ENCODE peak calls at places on chromosomes 1 and 21, in six cellular contexts. N is foreskin fibroblast, Z is GM06990, J is lower lobe of right lung, X is PC-9, E is GM23338. G is an unnamed sample.

GRCh38 chr1:203448521-203449061 is 27.0 kb upstream of the PRELP start:
- DNase-seq in E (peak), N (no peak), J (no peak), X (no peak), Z (no peak), G (no peak)

GRCh38 chr1:36306210-36306901 is at the start of gene SH3D21:
- DNase-seq in N (no peak), Z (no peak), E (peak), X (peak), J (peak), G (no peak)

GRCh38 chr1:225897595-225898514 is 8.9 kb upstream of the LEFTY1 start:
- DNase-seq in Z (no peak), J (no peak), E (no peak), X (peak), N (no peak), G (no peak)

GRCh38 chr1:51410568-51411460 is 80.5 kb upstream of the TTC39A start:
- DNase-seq in N (no peak), Z (peak), J (no peak), X (no peak), E (peak), G (no peak)

GRCh38 chr1:177466286-177466685 is 295.5 kb downstream of the BRINP2 start:
- DNase-seq in N (no peak), E (no peak), J (no peak), Z (no peak), X (no peak), G (no peak)

GRCh38 chr1:26469558-26469957 is 2.7 kb upstream of the HMGN2 start:
- DNase-seq in X (no peak), J (no peak), N (no peak), Z (no peak), E (no peak), G (no peak)

GRCh38 chr1:226882631-226883409 is 12.4 kb downstream of the PSEN2 start:
- DNase-seq in X (no peak), J (no peak), E (no peak), Z (peak), N (no peak), G (no peak)

GRCh38 chr1:56017336-56017735 is 562.0 kb downstream of the PLPP3 start:
- DNase-seq in J (no peak), E (no peak), X (peak), N (no peak), Z (no peak), G (no peak)

GRCh38 chr1:158649052-158649451 is 37.5 kb downstream of the SPTA1 start:
- DNase-seq in Z (no peak), N (no peak), E (peak), J (no peak), X (no peak), G (no peak)

GRCh38 chr1:94246692-94247145 is 9.3 kb upstream of the ARHGAP29 start:
- DNase-seq in X (peak), N (no peak), J (no peak), E (peak), Z (no peak), G (no peak)

GRCh38 chr1:69305621-69306020 is 262.1 kb upstream of the LRRC7 start:
- DNase-seq in J (no peak), E (peak), N (no peak), X (no peak), Z (no peak), G (no peak)

GRCh38 chr1:204990721-204991341 is 52.2 kb upstream of the CNTN2 start:
- DNase-seq in Z (no peak), N (no peak), X (no peak), E (no peak), J (no peak), G (no peak)

GRCh38 chr21:33794586-33794985 is 121.0 kb downstream of the ATP5PO start:
- DNase-seq in Z (no peak), J (no peak), X (no peak), E (peak), N (no peak), G (no peak)

GRCh38 chr21:13937236-13937635 is 273.5 kb downstream of the LIPI start:
- DNase-seq in J (peak), Z (no peak), N (no peak), E (no peak), X (no peak), G (no peak)

GRCh38 chr1:21099034-21099868 is 77.4 kb downstream of the EIF4G3 start:
- DNase-seq in Z (no peak), X (no peak), N (peak), J (no peak), E (no peak), G (no peak)

GRCh38 chr1:179809506-179810366 is 66.6 kb downstream of the FAM163A start:
- DNase-seq in Z (peak), X (peak), J (no peak), N (peak), E (peak), G (peak)

GRCh38 chr1:30409476-30410152 is 313.8 kb downstream of the MATN1 start:
- DNase-seq in X (no peak), N (no peak), J (no peak), E (no peak), Z (no peak), G (no peak)

GRCh38 chr1:172697463-172698100 is 38.7 kb downstream of the FASLG start:
- DNase-seq in Z (peak), X (no peak), J (no peak), E (no peak), N (no peak), G (no peak)

GRCh38 chr21:36728371-36729111 is 29.6 kb downstream of the SIM2 start:
- DNase-seq in X (no peak), N (no peak), E (no peak), Z (no peak), J (no peak), G (no peak)

GRCh38 chr1:209648931-209649776 is 3.1 kb downstream of the LAMB3 start:
- DNase-seq in J (no peak), E (no peak), Z (no peak), X (peak), N (peak), G (peak)

GRCh38 chr1:227761621-227762230 is 26.5 kb downstream of the SNAP47 start:
- DNase-seq in Z (no peak), N (no peak), J (no peak), X (no peak), E (no peak), G (no peak)

GRCh38 chr1:23910553-23911246 is 2.5 kb downstream of the CNR2 start:
- DNase-seq in Z (peak), X (no peak), E (no peak), N (no peak), J (no peak), G (no peak)

GRCh38 chr21:42189860-42190491 is 29.0 kb upstream of the ABCG1 start:
- DNase-seq in N (no peak), J (no peak), Z (no peak), X (no peak), E (no peak), G (no peak)

GRCh38 chr1:21647431-21648373 is 21.5 kb downstream of the RAP1GAP start:
- DNase-seq in J (no peak), X (no peak), E (peak), Z (no peak), N (peak), G (no peak)

GRCh38 chr1:202029171-202029665 is 18.8 kb downstream of the ELF3 start:
- DNase-seq in N (peak), J (no peak), X (peak), E (no peak), Z (no peak), G (no peak)

GRCh38 chr1:9010781-9011323 is 15.4 kb downstream of the SLC2A7 start:
- DNase-seq in N (no peak), E (no peak), J (peak), X (no peak), Z (no peak), G (no peak)

GRCh38 chr1:108142773-108143394 is 57.3 kb downstream of the SLC25A24 start:
- DNase-seq in E (no peak), Z (no peak), N (no peak), J (no peak), X (no peak), G (no peak)

GRCh38 chr1:220881918-220882891 is 3.0 kb downstream of the HLX start:
- DNase-seq in E (peak), N (peak), J (no peak), Z (no peak), X (no peak), G (no peak)

GRCh38 chr1:58436615-58437297 is 109.8 kb downstream of the OMA1 start:
- DNase-seq in E (no peak), N (no peak), X (no peak), Z (no peak), J (no peak), G (no peak)

GRCh38 chr1:198763298-198763714 is 124.5 kb downstream of the PTPRC start:
- DNase-seq in Z (no peak), X (no peak), J (no peak), N (peak), E (no peak), G (no peak)

GRCh38 chr1:1598720-1599029 is 1.3 kb downstream of the FNDC10 start:
- DNase-seq in N (no peak), X (no peak), E (no peak), Z (no peak), J (no peak), G (no peak)

GRCh38 chr1:1599919-1600860 is at the start of gene FNDC10:
- DNase-seq in N (no peak), E (peak), J (peak), X (no peak), Z (no peak), G (no peak)

GRCh38 chr1:1598051-1598719 is 1.8 kb downstream of the FNDC10 start:
- DNase-seq in E (no peak), Z (no peak), J (no peak), N (no peak), X (no peak), G (no peak)

GRCh38 chr1:1600861-1601563 is 1.1 kb upstream of the FNDC10 start:
- DNase-seq in N (no peak), X (no peak), E (no peak), J (no peak), Z (no peak), G (no peak)

GRCh38 chr1:1599030-1599916 is 662 bp downstream of the FNDC10 start:
- DNase-seq in E (peak), X (no peak), Z (no peak), J (peak), N (no peak), G (no peak)
- H3K4me3 ChIP-seq in E (peak), X (no peak), Z (no peak), J (peak), N (no peak), G (no peak)

GRCh38 chr1:241895013-241895412 is 47.0 kb downstream of the EXO1 start:
- DNase-seq in Z (no peak), N (no peak), J (no peak), E (no peak), X (peak), G (no peak)

GRCh38 chr1:241900381-241900780 is 52.4 kb downstream of the EXO1 start:
- DNase-seq in Z (no peak), J (no peak), X (no peak), E (no peak), N (no peak), G (no peak)

GRCh38 chr1:241899211-241899610 is 51.2 kb downstream of the EXO1 start:
- DNase-seq in N (no peak), X (no peak), Z (no peak), E (no peak), J (no peak), G (no peak)

GRCh38 chr1:241902376-241903067 is 54.5 kb downstream of the EXO1 start:
- DNase-seq in X (no peak), E (no peak), J (no peak), Z (no peak), N (peak), G (no peak)

GRCh38 chr1:241896670-241896962 is 48.6 kb downstream of the EXO1 start:
- DNase-seq in J (no peak), X (no peak), N (no peak), Z (no peak), E (no peak), G (no peak)
- TF ChIP-seq CTCF in J (no peak), X (peak), N (no peak), Z (no peak), E (no peak), G (no peak)

GRCh38 chr1:115765091-115765490 is 3.4 kb downstream of the CASQ2 start:
- DNase-seq in N (no peak), J (no peak), X (no peak), Z (no peak), E (no peak), G (no peak)

GRCh38 chr1:115771094-115771846 is 2.8 kb upstream of the CASQ2 start:
- DNase-seq in Z (no peak), N (no peak), J (no peak), X (no peak), E (peak), G (no peak)

GRCh38 chr1:115767403-115767802 is 1.1 kb downstream of the CASQ2 start:
- DNase-seq in N (no peak), J (no peak), E (no peak), Z (no peak), X (peak), G (no peak)

GRCh38 chr1:115771847-115772457 is 3.4 kb upstream of the CASQ2 start:
- DNase-seq in E (peak), X (peak), Z (peak), N (peak), J (peak), G (peak)

DNA sequence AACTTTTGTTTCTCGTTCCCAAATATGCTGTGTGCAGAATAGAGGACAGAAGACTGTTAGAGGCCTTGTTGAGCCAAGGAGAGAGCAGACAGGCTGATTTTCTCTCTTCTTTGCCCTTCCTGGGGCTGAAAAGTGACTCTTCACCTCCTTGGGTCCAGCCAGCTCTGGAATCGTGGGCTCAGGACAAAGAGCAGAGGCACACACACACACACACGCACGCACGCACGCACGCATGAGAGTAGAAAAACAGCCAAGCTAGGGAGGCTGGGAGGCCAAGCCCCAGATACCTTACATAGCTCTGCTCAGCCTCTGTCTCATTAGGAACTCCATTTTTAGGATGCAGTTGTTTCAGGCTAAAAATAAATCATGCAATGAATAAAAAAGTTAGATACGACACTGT is at the start of gene CASQ2:
- DNase-seq in Z (no peak), E (no peak), X (no peak), J (no peak), N (no peak), G (no peak)
- H3K4me3 ChIP-seq in Z (no peak), E (no peak), X (no peak), J (no peak), N (no peak), G (no peak)

DNA sequence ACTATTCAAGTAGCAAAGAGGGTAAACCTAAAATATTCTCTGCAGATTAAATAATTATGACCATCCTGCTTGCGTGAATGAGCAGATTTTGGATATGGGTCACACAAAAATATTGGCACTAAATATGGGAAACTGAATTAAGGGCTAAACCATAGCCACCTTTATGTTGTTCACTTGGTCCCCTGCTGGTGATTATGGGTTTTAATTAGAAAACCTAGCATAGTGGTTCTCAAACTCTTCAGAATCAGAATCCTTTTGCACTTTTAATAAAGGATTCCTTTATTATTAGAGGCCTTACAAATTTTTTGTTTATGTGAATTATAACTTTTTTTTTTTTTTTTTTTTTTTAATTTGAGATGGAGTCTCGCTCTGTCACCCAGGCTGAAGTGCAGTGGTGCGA is 38.5 kb upstream of the ZNHIT6 start:
- DNase-seq in J (no peak), N (no peak), E (no peak), X (no peak), Z (no peak), G (no peak)
- TF ChIP-seq CTCF in J (no peak), N (no peak), E (no peak), X (no peak), Z (no peak), G (no peak)

GRCh38 chr1:42815938-42816599 is 853 bp upstream of the ERMAP start:
- DNase-seq in J (no peak), N (no peak), Z (peak), E (no peak), X (no peak), G (no peak)

GRCh38 chr1:42817440-42817767 is 207 bp upstream of the SVBP start:
- DNase-seq in E (no peak), Z (no peak), N (no peak), J (no peak), X (no peak), G (no peak)

GRCh38 chr1:42820813-42821212 is 3.6 kb upstream of the SVBP start:
- DNase-seq in X (no peak), J (no peak), E (no peak), N (no peak), Z (no peak), G (no peak)

GRCh38 chr1:42816600-42817439 is at the start of the genes ERMAP and SVBP:
- DNase-seq in E (peak), N (peak), J (peak), X (peak), Z (peak), G (no peak)

DNA sequence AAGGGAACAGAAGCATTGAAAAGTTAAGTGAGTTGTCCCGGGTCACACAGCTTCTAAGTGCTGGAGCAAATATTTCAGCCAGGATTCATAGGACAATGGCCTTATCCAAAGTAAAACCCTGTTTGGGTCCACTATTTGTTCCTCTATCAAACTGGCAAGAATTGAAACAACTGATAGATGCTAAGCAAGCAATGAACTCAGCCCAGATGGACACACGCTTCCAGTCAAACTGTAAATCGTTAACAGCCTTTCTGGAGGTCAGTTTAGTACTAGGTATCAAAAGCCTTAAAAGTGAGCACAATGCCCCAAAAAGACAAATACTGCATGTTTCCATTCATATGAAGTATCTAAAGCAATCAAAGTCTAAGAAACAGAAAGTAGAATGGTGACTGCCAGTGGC is 779 bp upstream of the SVBP start:
- DNase-seq in E (no peak), J (no peak), X (no peak), Z (no peak), N (no peak), G (no peak)
- H3K4me3 ChIP-seq in E (peak), J (peak), X (peak), Z (no peak), N (peak), G (no peak)

DNA sequence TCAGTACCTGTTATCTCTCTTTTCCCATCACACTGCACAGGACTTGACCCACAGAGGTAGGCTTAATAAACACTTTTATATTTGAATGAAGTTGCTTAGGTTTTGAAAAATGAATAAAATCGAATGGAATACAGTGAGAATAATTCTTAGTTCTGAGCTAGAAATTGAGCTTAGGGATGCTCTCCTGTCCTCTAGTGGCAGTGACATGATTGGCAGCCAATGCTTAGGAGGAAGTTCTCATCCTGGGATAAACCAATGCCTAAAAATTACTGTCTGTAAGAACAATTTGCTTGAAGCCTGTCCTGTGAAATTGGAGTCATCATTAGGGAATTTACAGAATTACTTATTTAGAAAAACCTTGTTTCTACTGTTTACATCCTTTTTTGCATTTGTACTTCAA is 21.3 kb upstream of the CYP4X1 start:
- DNase-seq in J (no peak), E (no peak), N (no peak), X (no peak), Z (no peak), G (no peak)
- TF ChIP-seq CTCF in J (no peak), E (peak), N (no peak), X (peak), Z (peak), G (peak)

G was measured in LNCaP clone FGC.